ENCODE peak calls at places on chromosomes 5 and 9, in six cellular contexts. One of them, this sample, is unnamed. For H3K9me3 and H3K27me3, the result is how much of the 10 kb centered on the place peaks cover.

GRCh38 chr5:71747182-71747581 is 28.1 kb downstream of the CARTPT start:
- DNase-seq in endodermal cell: no peak
- DNase-seq in mammary epithelial cell: no peak
- DNase-seq in fibroblast of lung: no peak
- DNase-seq in GM23248: no peak
- DNase-seq in left ventricle myocardium inferior: no peak
- DNase-seq in this sample: no peak

GRCh38 chr9:130483281-130483949 is 38.7 kb downstream of the ASS1 start:
- DNase-seq in endodermal cell: peak
- DNase-seq in mammary epithelial cell: no peak
- DNase-seq in fibroblast of lung: no peak
- DNase-seq in GM23248: no peak
- DNase-seq in left ventricle myocardium inferior: no peak
- DNase-seq in this sample: no peak

GRCh38 chr5:112367400-112367799 is 51.7 kb downstream of the EPB41L4A start:
- DNase-seq in endodermal cell: no peak
- DNase-seq in mammary epithelial cell: no peak
- DNase-seq in fibroblast of lung: no peak
- DNase-seq in GM23248: no peak
- DNase-seq in left ventricle myocardium inferior: no peak
- DNase-seq in this sample: no peak

GRCh38 chr9:112174223-112174964 is 703 bp downstream of the SUSD1 start:
- DNase-seq in endodermal cell: peak
- DNase-seq in mammary epithelial cell: peak
- DNase-seq in fibroblast of lung: peak
- DNase-seq in GM23248: peak
- DNase-seq in left ventricle myocardium inferior: peak
- DNase-seq in this sample: peak

GRCh38 chr5:170488576-170488975 is 15.2 kb upstream of the KCNIP1 start:
- DNase-seq in endodermal cell: no peak
- DNase-seq in mammary epithelial cell: no peak
- DNase-seq in fibroblast of lung: peak
- DNase-seq in GM23248: no peak
- DNase-seq in left ventricle myocardium inferior: no peak
- DNase-seq in this sample: no peak

GRCh38 chr5:115379622-115380344 is 83.3 kb upstream of the CCDC112 start:
- DNase-seq in endodermal cell: no peak
- DNase-seq in mammary epithelial cell: peak
- DNase-seq in fibroblast of lung: no peak
- DNase-seq in GM23248: no peak
- DNase-seq in left ventricle myocardium inferior: no peak
- DNase-seq in this sample: no peak

GRCh38 chr5:171953860-171954701 is 52.4 kb downstream of the FBXW11 start:
- DNase-seq in endodermal cell: no peak
- DNase-seq in mammary epithelial cell: peak
- DNase-seq in fibroblast of lung: peak
- DNase-seq in GM23248: peak
- DNase-seq in left ventricle myocardium inferior: no peak
- DNase-seq in this sample: peak

GRCh38 chr5:50702615-50703325 is 36.3 kb downstream of the PARP8 start:
- DNase-seq in endodermal cell: no peak
- DNase-seq in mammary epithelial cell: no peak
- DNase-seq in fibroblast of lung: no peak
- DNase-seq in GM23248: no peak
- DNase-seq in left ventricle myocardium inferior: no peak
- DNase-seq in this sample: no peak

GRCh38 chr9:37034938-37035471 is 937 bp upstream of the PAX5 start:
- DNase-seq in endodermal cell: peak
- DNase-seq in mammary epithelial cell: no peak
- DNase-seq in fibroblast of lung: no peak
- DNase-seq in GM23248: no peak
- DNase-seq in left ventricle myocardium inferior: no peak
- DNase-seq in this sample: no peak
- H3K4me3 ChIP-seq in endodermal cell: peak
- H3K4me3 ChIP-seq in mammary epithelial cell: no peak
- H3K4me3 ChIP-seq in fibroblast of lung: no peak
- H3K4me3 ChIP-seq in GM23248: no peak
- H3K4me3 ChIP-seq in left ventricle myocardium inferior: no peak
- H3K4me3 ChIP-seq in this sample: no peak

GRCh38 chr9:137353223-137354152 is 51.4 kb upstream of the NRARP start:
- DNase-seq in endodermal cell: no peak
- DNase-seq in mammary epithelial cell: no peak
- DNase-seq in fibroblast of lung: no peak
- DNase-seq in GM23248: no peak
- DNase-seq in left ventricle myocardium inferior: peak
- DNase-seq in this sample: no peak
- H3K9me3 ChIP-seq in endodermal cell: under half
- H3K9me3 ChIP-seq in mammary epithelial cell: under half
- H3K9me3 ChIP-seq in fibroblast of lung: under half
- H3K9me3 ChIP-seq in GM23248: under half
- H3K9me3 ChIP-seq in left ventricle myocardium inferior: under half
- H3K9me3 ChIP-seq in this sample: under half

GRCh38 chr5:140113180-140113698 is 670 bp upstream of the PURA start:
- DNase-seq in endodermal cell: peak
- DNase-seq in mammary epithelial cell: no peak
- DNase-seq in fibroblast of lung: no peak
- DNase-seq in GM23248: peak
- DNase-seq in left ventricle myocardium inferior: peak
- DNase-seq in this sample: peak

GRCh38 chr5:140113699-140114263 is at the start of gene PURA:
- DNase-seq in endodermal cell: peak
- DNase-seq in mammary epithelial cell: peak
- DNase-seq in fibroblast of lung: peak
- DNase-seq in GM23248: peak
- DNase-seq in left ventricle myocardium inferior: peak
- DNase-seq in this sample: peak

GRCh38 chr5:140111043-140111858 is 2.7 kb upstream of the PURA start:
- DNase-seq in endodermal cell: peak
- DNase-seq in mammary epithelial cell: no peak
- DNase-seq in fibroblast of lung: no peak
- DNase-seq in GM23248: peak
- DNase-seq in left ventricle myocardium inferior: no peak
- DNase-seq in this sample: no peak

GRCh38 chr5:140112685-140113179 is 1.2 kb upstream of the PURA start:
- DNase-seq in endodermal cell: no peak
- DNase-seq in mammary epithelial cell: no peak
- DNase-seq in fibroblast of lung: no peak
- DNase-seq in GM23248: peak
- DNase-seq in left ventricle myocardium inferior: no peak
- DNase-seq in this sample: no peak

GRCh38 chr5:140111859-140112551 is 1.9 kb upstream of the PURA start:
- DNase-seq in endodermal cell: peak
- DNase-seq in mammary epithelial cell: no peak
- DNase-seq in fibroblast of lung: no peak
- DNase-seq in GM23248: no peak
- DNase-seq in left ventricle myocardium inferior: no peak
- DNase-seq in this sample: no peak
- H3K27me3 ChIP-seq in endodermal cell: half or more
- H3K27me3 ChIP-seq in mammary epithelial cell: under half
- H3K27me3 ChIP-seq in fibroblast of lung: under half
- H3K27me3 ChIP-seq in GM23248: under half
- H3K27me3 ChIP-seq in left ventricle myocardium inferior: under half
- H3K27me3 ChIP-seq in this sample: under half

GRCh38 chr9:125161284-125161918 is 18.1 kb upstream of the SCAI start:
- DNase-seq in endodermal cell: no peak
- DNase-seq in mammary epithelial cell: peak
- DNase-seq in fibroblast of lung: peak
- DNase-seq in GM23248: peak
- DNase-seq in left ventricle myocardium inferior: no peak
- DNase-seq in this sample: peak
- H3K4me3 ChIP-seq in endodermal cell: no peak
- H3K4me3 ChIP-seq in mammary epithelial cell: no peak
- H3K4me3 ChIP-seq in fibroblast of lung: no peak
- H3K4me3 ChIP-seq in GM23248: no peak
- H3K4me3 ChIP-seq in left ventricle myocardium inferior: no peak
- H3K4me3 ChIP-seq in this sample: no peak

DNA sequence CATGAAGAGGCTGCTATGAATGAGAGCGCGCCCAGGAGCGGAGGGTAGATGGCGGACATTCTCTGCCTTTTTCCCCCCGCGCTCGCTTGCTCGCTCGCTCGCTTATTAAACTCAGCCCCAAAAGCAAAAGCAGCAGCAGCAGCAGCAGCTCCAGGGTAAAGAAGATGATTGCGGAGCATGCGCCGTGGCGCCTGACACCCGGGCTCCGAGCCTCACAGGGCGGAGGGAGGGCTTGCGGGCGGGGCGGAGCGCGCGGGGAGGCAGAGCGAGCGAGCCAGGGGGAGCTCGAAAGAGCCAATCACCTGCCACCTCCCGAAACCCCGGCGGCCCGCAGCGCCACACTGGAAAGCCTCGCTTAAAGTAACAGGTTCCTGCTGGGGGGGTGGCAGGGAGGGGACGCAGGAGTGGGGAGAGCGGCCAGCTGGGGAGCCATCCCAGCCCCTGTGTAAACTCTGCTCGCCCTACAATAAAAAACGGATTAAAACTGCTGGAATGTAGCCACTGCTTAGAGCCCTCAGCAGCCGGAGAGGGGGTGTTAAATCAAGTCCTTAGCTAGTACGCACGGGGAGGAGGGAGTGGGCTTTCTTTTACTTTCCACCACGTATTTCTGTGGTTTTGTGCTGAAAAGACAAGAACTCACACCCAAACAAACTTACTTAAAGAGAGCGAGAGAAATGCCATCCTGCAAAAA is at the start of gene MLLT3:
- DNase-seq in endodermal cell: peak
- DNase-seq in mammary epithelial cell: peak
- DNase-seq in fibroblast of lung: peak
- DNase-seq in GM23248: peak
- DNase-seq in left ventricle myocardium inferior: peak
- DNase-seq in this sample: peak
- H3K9me3 ChIP-seq in endodermal cell: under half
- H3K9me3 ChIP-seq in mammary epithelial cell: under half
- H3K9me3 ChIP-seq in fibroblast of lung: under half
- H3K9me3 ChIP-seq in GM23248: under half
- H3K9me3 ChIP-seq in left ventricle myocardium inferior: under half
- H3K9me3 ChIP-seq in this sample: under half

This sample was measured in MG63.